ENCODE peak calls at places on chromosome 3, in six cellular contexts. S is sigmoid colon, G is spleen, I is stomach, O is SK-N-SH, Z is breast epithelium. H is an unnamed sample. For H3K4me1, the result is how much of the 10 kb centered on the place peaks cover.

GRCh38 chr3:55555866-55556621 is 68.9 kb upstream of the WNT5A start:
- DNase-seq in Z (no peak), I (no peak), O (no peak), S (no peak), G (no peak), H (no peak)

GRCh38 chr3:105526349-105527111 is 159.8 kb downstream of the ALCAM start:
- DNase-seq in O (no peak), Z (no peak), I (no peak), G (no peak), S (no peak), H (no peak)

GRCh38 chr3:169467703-169468102 is 195.8 kb downstream of the MECOM start:
- DNase-seq in O (no peak), I (no peak), G (no peak), Z (no peak), S (no peak), H (no peak)

GRCh38 chr3:99836681-99837080 is 19.0 kb downstream of the CMSS1 start:
- DNase-seq in I (no peak), G (no peak), O (no peak), Z (no peak), S (no peak), H (no peak)

GRCh38 chr3:139537325-139537724 is 2.2 kb downstream of the RBP1 start:
- DNase-seq in Z (no peak), I (no peak), G (no peak), O (peak), S (no peak), H (no peak)

GRCh38 chr3:131630117-131630516 is 127.3 kb upstream of the MRPL3 start:
- DNase-seq in O (no peak), Z (no peak), I (no peak), G (no peak), S (no peak), H (no peak)

GRCh38 chr3:161171113-161171512 is 50.0 kb upstream of the NMD3 start:
- DNase-seq in G (no peak), O (no peak), S (peak), Z (no peak), I (no peak), H (peak)

GRCh38 chr3:86973440-86973839 is 17.5 kb downstream of the VGLL3 start:
- DNase-seq in S (no peak), Z (no peak), I (no peak), O (no peak), G (no peak), H (no peak)

GRCh38 chr3:87771338-87772059 is 287.3 kb downstream of the CGGBP1 start:
- DNase-seq in I (no peak), Z (no peak), S (peak), G (no peak), O (peak), H (no peak)

GRCh38 chr3:151445283-151446001 is 15.4 kb downstream of the IGSF10 start:
- DNase-seq in Z (no peak), S (no peak), G (no peak), I (no peak), O (no peak), H (no peak)

GRCh38 chr3:52897130-52898109 is at the start of gene STIMATE:
- DNase-seq in I (peak), S (peak), O (peak), Z (peak), G (peak), H (peak)

GRCh38 chr3:54262541-54262940 is 140.2 kb downstream of the CACNA2D3 start:
- DNase-seq in G (no peak), S (no peak), I (no peak), O (no peak), Z (no peak), H (no peak)

GRCh38 chr3:170078620-170079281 is 41.0 kb downstream of the GPR160 start:
- DNase-seq in I (no peak), S (no peak), Z (no peak), G (no peak), O (no peak), H (no peak)

GRCh38 chr3:68893600-68894239 is 38.6 kb downstream of the TAFA4 start:
- DNase-seq in G (no peak), Z (no peak), I (no peak), S (no peak), O (peak), H (no peak)

GRCh38 chr3:146203761-146204160 is 42.8 kb upstream of the PLOD2 start:
- DNase-seq in Z (no peak), S (no peak), I (no peak), G (no peak), O (no peak), H (no peak)

GRCh38 chr3:63910873-63911272 is 1.3 kb downstream of the SCAANT1 start:
- DNase-seq in S (no peak), I (no peak), Z (no peak), G (no peak), O (no peak), H (no peak)

GRCh38 chr3:179233043-179233442 is 17.9 kb downstream of the KCNMB3 start:
- DNase-seq in G (no peak), S (no peak), I (no peak), O (no peak), Z (no peak), H (no peak)

GRCh38 chr3:17738921-17739320 is 3.5 kb downstream of the TBC1D5 start:
- DNase-seq in S (no peak), G (no peak), O (no peak), I (no peak), Z (no peak), H (no peak)

GRCh38 chr3:3610581-3611298 is 188.5 kb upstream of the LRRN1 start:
- DNase-seq in G (no peak), I (no peak), O (no peak), S (no peak), Z (no peak), H (no peak)
- H3K4me1 ChIP-seq in G (under half), I (under half), O (under half), S (under half), Z (under half), H (under half)

GRCh38 chr3:142394921-142395622 is 52.8 kb downstream of the XRN1 start:
- DNase-seq in G (no peak), S (no peak), Z (no peak), O (no peak), I (no peak), H (no peak)
- H3K27ac ChIP-seq in G (no peak), S (no peak), Z (no peak), O (no peak), I (no peak), H (no peak)

GRCh38 chr3:42130007-42130328 is 38.8 kb downstream of the TRAK1 start:
- DNase-seq in I (no peak), O (no peak), G (no peak), S (no peak), Z (no peak), H (no peak)

GRCh38 chr3:42130329-42131070 is 39.3 kb downstream of the TRAK1 start:
- DNase-seq in O (no peak), G (no peak), I (peak), S (peak), Z (no peak), H (no peak)

GRCh38 chr3:42128526-42128925 is 37.4 kb downstream of the TRAK1 start:
- DNase-seq in Z (no peak), I (no peak), O (no peak), S (no peak), G (no peak), H (no peak)

GRCh38 chr3:42127226-42127625 is 36.1 kb downstream of the TRAK1 start:
- DNase-seq in O (no peak), Z (no peak), I (no peak), G (no peak), S (no peak), H (no peak)

DNA sequence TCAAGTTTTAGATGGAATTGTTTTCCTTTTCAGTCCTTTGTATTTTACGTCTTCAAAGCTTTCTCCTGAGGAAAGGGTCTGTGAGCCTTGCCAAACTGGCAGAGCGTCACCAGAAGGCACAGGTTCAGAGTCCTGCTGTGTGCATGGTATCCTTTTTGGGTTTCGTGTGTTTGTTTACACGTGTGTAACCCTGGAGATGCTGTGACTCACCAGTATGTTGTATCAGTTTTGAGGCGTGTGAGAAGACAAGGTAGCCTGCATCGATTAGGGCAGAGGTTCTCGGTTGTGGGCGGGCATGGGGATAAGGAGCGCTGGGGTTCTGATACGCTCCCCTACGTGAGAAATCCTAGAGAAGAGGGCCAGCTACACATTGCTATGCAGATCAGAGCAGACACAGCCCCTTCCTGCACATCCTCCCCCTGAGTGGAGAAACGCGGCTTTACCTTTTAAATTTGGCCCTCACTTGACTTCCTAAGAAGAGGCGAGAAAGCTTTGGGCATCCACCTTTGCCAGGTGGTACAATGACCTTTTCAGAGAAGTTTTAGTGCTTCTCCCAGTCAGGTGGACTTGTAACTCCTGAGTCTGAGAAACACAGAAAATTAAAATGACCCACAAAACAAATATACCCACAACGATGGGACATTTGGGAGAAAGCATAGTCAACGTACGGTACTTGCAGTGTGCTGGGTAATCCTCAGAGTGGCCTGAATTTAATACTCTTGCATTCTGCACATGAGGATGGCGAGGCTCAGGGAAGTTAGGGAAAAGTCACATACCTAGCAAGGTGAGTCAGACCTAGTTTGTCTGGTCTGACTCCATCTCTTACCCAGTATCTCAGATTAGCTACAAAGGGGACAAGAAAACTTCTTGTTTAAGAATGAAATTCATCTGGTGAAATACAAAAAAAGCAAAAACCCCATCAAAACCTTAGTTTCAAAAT is 38.1 kb downstream of the TRAK1 start:
- DNase-seq in Z (no peak), I (peak), O (no peak), S (peak), G (no peak), H (no peak)
- TF ChIP-seq POLR2AphosphoS5 in Z (no peak), I (peak), O (no peak), S (no peak), G (no peak), H (no peak)

GRCh38 chr3:71485903-71486302 is 97.6 kb downstream of the FOXP1 start:
- DNase-seq in I (no peak), O (no peak), Z (no peak), S (no peak), G (no peak), H (no peak)

GRCh38 chr3:71488391-71488809 is 95.1 kb downstream of the FOXP1 start:
- DNase-seq in O (peak), S (no peak), I (no peak), G (no peak), Z (no peak), H (no peak)

GRCh38 chr3:71488882-71489281 is 94.6 kb downstream of the FOXP1 start:
- DNase-seq in G (no peak), Z (no peak), S (no peak), O (no peak), I (no peak), H (no peak)

GRCh38 chr3:71487418-71487817 is 96.1 kb downstream of the FOXP1 start:
- DNase-seq in S (no peak), O (no peak), Z (no peak), G (no peak), I (no peak), H (no peak)

DNA sequence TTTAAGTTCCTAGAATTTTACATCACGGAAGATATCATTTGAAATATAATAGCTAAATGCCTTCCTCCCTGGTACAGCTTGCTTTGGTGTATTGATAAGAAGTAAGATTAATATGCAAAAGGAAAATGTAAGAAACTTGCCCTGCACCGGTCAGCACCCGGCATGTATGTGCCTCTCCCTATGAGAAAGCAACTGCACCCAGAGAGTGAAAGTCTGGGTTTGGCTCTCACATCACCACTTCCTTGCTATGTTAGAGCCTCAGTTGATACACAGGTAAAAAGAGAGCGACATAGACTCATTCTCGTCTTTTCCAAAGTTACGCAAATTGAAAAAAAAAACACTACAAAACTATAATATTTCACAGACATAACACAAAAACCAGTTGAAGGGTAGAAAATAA is 96.7 kb downstream of the FOXP1 start:
- DNase-seq in Z (no peak), O (no peak), S (no peak), I (no peak), G (no peak), H (no peak)
- H3K4me1 ChIP-seq in Z (under half), O (under half), S (under half), I (under half), G (under half), H (under half)

GRCh38 chr3:66971245-66971644 is 26.9 kb upstream of the KBTBD8 start:
- DNase-seq in S (no peak), G (no peak), O (no peak), Z (no peak), I (no peak), H (no peak)

GRCh38 chr3:66971891-66972551 is 26.1 kb upstream of the KBTBD8 start:
- DNase-seq in I (peak), S (peak), O (peak), G (peak), Z (peak), H (peak)
- H3K27ac ChIP-seq in I (no peak), S (peak), O (no peak), G (peak), Z (no peak), H (no peak)

GRCh38 chr3:102593754-102594602 is 159.2 kb downstream of the ZPLD1 start:
- DNase-seq in O (no peak), S (no peak), G (no peak), I (no peak), Z (no peak), H (no peak)
- TF ChIP-seq POLR2AphosphoS5 in O (no peak), S (no peak), G (no peak), I (no peak), Z (no peak), H (no peak)

DNA sequence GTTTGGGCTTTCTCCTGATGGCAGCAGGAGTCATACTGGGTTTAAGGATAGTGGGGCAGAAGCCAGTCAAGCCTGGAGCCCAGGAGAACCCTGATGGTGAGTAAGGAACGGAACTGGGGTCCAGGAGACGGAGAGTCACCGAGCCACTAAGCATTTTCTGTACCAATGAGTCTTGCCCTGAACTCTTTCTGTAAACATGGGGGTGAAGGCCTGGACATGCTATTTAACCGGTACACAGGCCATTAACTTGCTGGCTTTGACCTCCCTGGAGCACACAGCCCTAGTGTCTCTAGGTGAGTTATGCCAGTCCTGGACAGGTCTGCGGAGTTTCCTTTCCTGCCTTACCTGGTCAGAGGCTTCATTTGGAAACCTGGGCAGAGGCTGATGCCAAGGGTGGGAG is 3.9 kb downstream of the SLC6A6 start:
- DNase-seq in G (no peak), S (no peak), I (no peak), O (no peak), Z (no peak), H (no peak)
- H3K4me1 ChIP-seq in G (under half), S (under half), I (half or more), O (under half), Z (under half), H (half or more)

GRCh38 chr3:157131861-157132260 is 28.1 kb downstream of the CCNL1 start:
- DNase-seq in Z (no peak), I (no peak), G (no peak), S (no peak), O (no peak), H (no peak)

GRCh38 chr3:157132341-157132740 is 27.6 kb downstream of the CCNL1 start:
- DNase-seq in O (no peak), G (no peak), I (no peak), Z (no peak), S (no peak), H (no peak)

GRCh38 chr3:157134620-157135191 is 25.2 kb downstream of the CCNL1 start:
- DNase-seq in Z (no peak), I (peak), O (no peak), S (no peak), G (no peak), H (no peak)

GRCh38 chr3:157132936-157133335 is 27.0 kb downstream of the CCNL1 start:
- DNase-seq in I (no peak), Z (no peak), S (no peak), G (no peak), O (no peak), H (no peak)

GRCh38 chr3:157133434-157134320 is 26.3 kb downstream of the CCNL1 start:
- DNase-seq in G (no peak), Z (no peak), S (no peak), I (no peak), O (no peak), H (no peak)
- H3K27ac ChIP-seq in G (no peak), Z (peak), S (no peak), I (no peak), O (no peak), H (no peak)

DNA sequence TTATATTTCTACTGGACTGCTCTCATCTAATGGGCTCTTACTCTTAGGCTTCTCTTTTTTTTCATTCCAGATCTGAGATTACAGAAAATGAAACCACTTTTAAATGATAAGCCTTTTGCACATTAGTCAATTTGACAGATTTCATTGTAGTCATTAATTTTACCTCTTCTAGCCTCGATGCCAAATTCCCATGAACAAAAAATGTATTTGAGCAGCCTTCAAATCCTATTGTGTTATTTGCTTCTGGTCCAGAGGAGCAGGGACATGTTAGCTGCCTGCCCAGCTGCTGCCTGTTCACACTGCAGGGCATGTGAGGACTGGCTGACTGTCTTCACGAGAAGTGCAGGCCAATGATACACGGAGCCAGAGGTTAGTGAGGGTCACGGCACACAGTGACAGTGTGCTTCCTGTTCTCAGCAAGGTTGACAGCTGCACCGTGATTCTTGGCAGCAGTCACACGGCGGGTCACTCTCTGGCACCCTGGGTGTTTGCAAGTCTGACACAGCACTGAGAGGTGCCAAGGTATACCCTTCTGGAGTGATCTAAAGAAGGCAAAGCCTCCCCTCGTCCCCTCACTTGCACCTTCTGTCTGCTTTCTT is 40.8 kb downstream of the KAT2B start:
- DNase-seq in S (peak), I (peak), O (peak), G (peak), Z (peak), H (peak)
- TF ChIP-seq POLR2AphosphoS5 in S (peak), I (peak), O (no peak), G (peak), Z (peak), H (no peak)

GRCh38 chr3:120681506-120682038 is 467 bp downstream of the HGD start:
- DNase-seq in Z (no peak), I (no peak), O (no peak), S (no peak), G (no peak), H (no peak)
- H3K4me1 ChIP-seq in Z (under half), I (half or more), O (under half), S (under half), G (under half), H (under half)

H was measured in suprapubic skin.